ENCODE peak calls at places on chromosomes 12 and 14, in eight cellular contexts. N is hepatocyte, A is A549, D is neural progenitor cell, T is heart left ventricle, L is mammary epithelial cell, V is thyroid gland, H is HCT116. C is an unnamed sample.
A peak's percentile ranks its signal among the peaks of the same experiment; 100 is the strongest.

GRCh38 chr14:102922490-102923200 is at the start of gene AMN:
- DNase-seq in N (peak; percentile 87), A (peak; percentile 27), D (peak; percentile 48), T (peak; percentile 10), L (no peak), V (no peak), H (no peak), C (no peak)

GRCh38 chr12:88723219-88723618 is 142.9 kb upstream of the KITLG start:
- DNase-seq in N (no peak), A (peak; percentile 15), D (no peak), T (no peak), L (peak; percentile 54), V (no peak), H (no peak), C (no peak)

GRCh38 chr12:71166869-71167268 is 9.1 kb upstream of the TSPAN8 start:
- DNase-seq in N (no peak), A (no peak), D (no peak), T (no peak), L (no peak), V (no peak), H (no peak), C (no peak)

GRCh38 chr14:19911114-19911513 is 9.3 kb upstream of the OR4K5 start:
- DNase-seq in N (no peak), A (no peak), D (no peak), T (no peak), L (no peak), V (no peak), H (no peak), C (no peak)

GRCh38 chr12:32870716-32871115 is 25.9 kb downstream of the PKP2 start:
- DNase-seq in N (no peak), A (no peak), D (no peak), T (no peak), L (no peak), V (no peak), H (no peak), C (no peak)

GRCh38 chr12:124506145-124506831 is 61.1 kb downstream of the NCOR2 start:
- DNase-seq in N (peak; percentile 64), A (no peak), D (peak; percentile 28), T (peak; percentile 92), L (no peak), V (peak; percentile 79), H (no peak), C (no peak)

GRCh38 chr14:55780156-55780946 is 200.3 kb downstream of the KTN1 start:
- DNase-seq in N (peak; percentile 74), A (peak; percentile 35), D (no peak), T (no peak), L (peak; percentile 67), V (peak; percentile 63), H (no peak), C (no peak)

GRCh38 chr12:49010092-49010668 is 8.4 kb downstream of the PRKAG1 start:
- DNase-seq in N (no peak), A (no peak), D (no peak), T (no peak), L (no peak), V (no peak), H (no peak), C (no peak)

GRCh38 chr12:121600702-121601336 is 20.0 kb upstream of the KDM2B start:
- DNase-seq in N (peak; percentile 79), A (no peak), D (no peak), T (no peak), L (no peak), V (no peak), H (no peak), C (no peak)

GRCh38 chr12:27428466-27428865 is 18.1 kb upstream of the SMCO2 start:
- DNase-seq in N (no peak), A (no peak), D (no peak), T (no peak), L (no peak), V (no peak), H (no peak), C (no peak)

GRCh38 chr12:15982471-15982870 is 71.3 kb downstream of the DERA start:
- DNase-seq in N (peak; percentile 28), A (peak; percentile 18), D (no peak), T (no peak), L (peak; percentile 21), V (no peak), H (no peak), C (no peak)

GRCh38 chr14:105385322-105385637 is 13.1 kb upstream of the TEX22 start:
- DNase-seq in N (no peak), A (no peak), D (no peak), T (peak; percentile 46), L (no peak), V (no peak), H (no peak), C (no peak)

GRCh38 chr12:15852383-15852782 is 29.8 kb upstream of the STRAP start:
- DNase-seq in N (peak; percentile 21), A (peak; percentile 49), D (no peak), T (no peak), L (peak; percentile 42), V (no peak), H (no peak), C (no peak)

GRCh38 chr12:123024819-123025391 is 44.4 kb downstream of the ARL6IP4 start:
- DNase-seq in N (no peak), A (no peak), D (no peak), T (no peak), L (peak; percentile 12), V (no peak), H (no peak), C (no peak)

GRCh38 chr12:45852508-45852907 is 123.0 kb downstream of the ARID2 start:
- DNase-seq in N (no peak), A (no peak), D (no peak), T (no peak), L (no peak), V (no peak), H (no peak), C (no peak)

GRCh38 chr12:148676-149416 is 65.1 kb downstream of the SLC6A12 start:
- DNase-seq in N (no peak), A (no peak), D (no peak), T (no peak), L (peak; percentile 19), V (peak; percentile 20), H (no peak), C (no peak)

GRCh38 chr12:143964-144649 is 69.8 kb downstream of the SLC6A12 start:
- DNase-seq in N (peak; percentile 87), A (no peak), D (peak; percentile 42), T (no peak), L (no peak), V (no peak), H (no peak), C (no peak)

GRCh38 chr12:147242-147641 is 66.7 kb downstream of the SLC6A12 start:
- DNase-seq in N (no peak), A (no peak), D (no peak), T (no peak), L (no peak), V (no peak), H (no peak), C (no peak)

GRCh38 chr12:145369-145960 is 68.5 kb downstream of the SLC6A12 start:
- DNase-seq in N (no peak), A (no peak), D (no peak), T (no peak), L (no peak), V (peak; percentile 19), H (no peak), C (no peak)

GRCh38 chr12:144650-145284 is 69.2 kb downstream of the SLC6A12 start:
- DNase-seq in N (no peak), A (no peak), D (no peak), T (no peak), L (no peak), V (no peak), H (no peak), C (no peak)
- H3K27ac ChIP-seq in N (peak overlapping the region; percentile 77), A (no peak overlapping the region), D (no peak overlapping the region), T (no peak overlapping the region), L (no peak overlapping the region), V (no peak overlapping the region), H (no peak overlapping the region), C (no peak overlapping the region)

DNA sequence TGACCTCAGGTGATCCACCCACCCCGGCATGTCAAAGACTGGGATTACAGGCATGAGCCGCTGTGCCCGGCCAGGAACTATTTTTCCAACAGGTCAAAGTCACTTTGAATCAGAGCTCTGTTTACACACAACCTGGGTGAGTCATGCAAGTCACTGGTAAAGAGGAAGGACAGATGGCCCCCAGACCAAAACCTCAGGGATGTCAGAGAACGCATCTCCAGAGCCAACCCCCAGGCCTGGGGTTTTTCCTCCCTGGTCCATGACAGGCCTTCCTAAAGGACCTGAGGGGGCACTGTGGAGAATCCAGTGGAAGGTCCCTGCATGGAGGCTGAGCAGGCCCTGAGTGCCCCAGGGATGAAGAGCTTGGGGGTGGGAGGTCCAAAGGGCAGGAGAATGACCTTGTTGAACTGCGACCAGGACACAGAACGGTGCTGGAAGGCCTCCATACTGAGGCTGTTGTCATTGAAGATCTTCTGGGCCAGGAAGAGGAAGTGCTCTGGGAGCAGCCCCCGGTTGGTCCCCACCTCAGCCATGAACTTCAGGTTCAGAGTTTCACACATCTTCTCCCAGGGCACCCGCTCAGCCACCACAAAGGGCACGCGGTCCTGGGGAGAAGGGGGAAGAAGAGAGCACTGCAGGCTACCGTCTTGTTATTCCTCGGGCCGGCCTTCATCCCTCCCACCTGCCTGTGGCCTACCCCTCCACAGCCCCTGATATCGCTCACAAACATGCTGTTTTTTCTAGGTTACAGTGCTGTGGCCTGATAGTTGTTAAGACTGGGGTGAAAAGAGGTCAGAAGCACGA is 9.1 kb downstream of the STAT6 start:
- DNase-seq in N (peak; percentile 81), A (peak; percentile 74), D (no peak), T (no peak), L (no peak), V (no peak), H (no peak), C (no peak)
- H3K4me3 ChIP-seq in N (no peak overlapping the region), A (no peak overlapping the region), D (no peak overlapping the region), T (no peak overlapping the region), L (no peak overlapping the region), V (no peak overlapping the region), H (no peak overlapping the region), C (no peak overlapping the region)

GRCh38 chr12:54169036-54169435 is 19.7 kb downstream of the SMUG1 start:
- DNase-seq in N (no peak), A (no peak), D (no peak), T (no peak), L (no peak), V (no peak), H (no peak), C (no peak)
- TF ChIP-seq CTCF in N (no peak), A (no peak), D (peak; percentile 42), T (no peak), L (no peak), V (no peak), H (no peak), C (peak; percentile 17)

GRCh38 chr14:51593397-51593796 is 58.3 kb upstream of the FRMD6 start:
- DNase-seq in N (no peak), A (no peak), D (no peak), T (no peak), L (no peak), V (no peak), H (no peak), C (no peak)

GRCh38 chr14:51596473-51596870 is 55.2 kb upstream of the FRMD6 start:
- DNase-seq in N (no peak), A (no peak), D (no peak), T (no peak), L (no peak), V (no peak), H (no peak), C (no peak)

GRCh38 chr14:51600658-51601057 is 51.1 kb upstream of the FRMD6 start:
- DNase-seq in N (no peak), A (no peak), D (no peak), T (no peak), L (no peak), V (no peak), H (no peak), C (no peak)

GRCh38 chr14:51595831-51596472 is 55.8 kb upstream of the FRMD6 start:
- DNase-seq in N (no peak), A (no peak), D (no peak), T (no peak), L (no peak), V (no peak), H (no peak), C (no peak)

GRCh38 chr14:51597511-51597920 is 54.2 kb upstream of the FRMD6 start:
- DNase-seq in N (no peak), A (no peak), D (no peak), T (no peak), L (no peak), V (no peak), H (no peak), C (no peak)
- H3K27ac ChIP-seq in N (no peak overlapping the region), A (no peak overlapping the region), D (no peak overlapping the region), T (no peak overlapping the region), L (no peak overlapping the region), V (no peak overlapping the region), H (no peak overlapping the region), C (peak overlapping the region; percentile 43)